ENCODE peak calls at places on chromosomes 13 and 19, in six cellular contexts. U is NAMALWA; E is activated CD4-positive, CD25-positive, alpha-beta regulatory T cell treated with anti-CD3 and anti-CD28 coated beads, Interleukin-2, amount 50 U/mL, for 72 hours; F is GDM1; X is midbrain; R is A549. B is an unnamed sample.

GRCh38 chr19:661427-662196 is 1.4 kb downstream of the RNF126 start:
- DNase-seq in U (peak), E (peak), F (no peak), X (no peak), R (no peak), B (no peak)

GRCh38 chr13:38419312-38419873 is 69.7 kb downstream of the UFM1 start:
- DNase-seq in U (no peak), E (no peak), F (no peak), X (no peak), R (no peak), B (no peak)

GRCh38 chr19:4640247-4641000 is 1.1 kb downstream of the TNFAIP8L1 start:
- DNase-seq in U (no peak), E (no peak), F (no peak), X (no peak), R (no peak), B (no peak)

GRCh38 chr19:44260343-44260681 is 626 bp downstream of the ZNF233 start:
- DNase-seq in U (no peak), E (no peak), F (no peak), X (no peak), R (no peak), B (no peak)

GRCh38 chr19:660793-661426 is 2.1 kb downstream of the RNF126 start:
- DNase-seq in U (no peak), E (no peak), F (no peak), X (no peak), R (no peak), B (peak)

GRCh38 chr19:355134-355533 is 10.5 kb upstream of the MIER2 start:
- DNase-seq in U (no peak), E (no peak), F (no peak), X (no peak), R (no peak), B (no peak)

GRCh38 chr13:44191504-44192171 is 182.0 kb upstream of the SERP2 start:
- DNase-seq in U (peak), E (no peak), F (no peak), X (peak), R (peak), B (no peak)

GRCh38 chr13:112325941-112326645 is 50.1 kb upstream of the SPACA7 start:
- DNase-seq in U (no peak), E (no peak), F (no peak), X (no peak), R (no peak), B (peak)

GRCh38 chr13:41837668-41838067 is 123.2 kb downstream of the VWA8 start:
- DNase-seq in U (peak), E (no peak), F (no peak), X (no peak), R (no peak), B (no peak)

GRCh38 chr19:30857388-30857787 is 485.2 kb downstream of the ZNF536 start:
- DNase-seq in U (no peak), E (no peak), F (no peak), X (no peak), R (no peak), B (no peak)

GRCh38 chr13:66353664-66354063 is 876.5 kb downstream of the PCDH9 start:
- DNase-seq in U (no peak), E (no peak), F (no peak), X (no peak), R (peak), B (no peak)

GRCh38 chr13:55199132-55199531 is 1941.6 kb upstream of the PRR20A start:
- DNase-seq in U (no peak), E (no peak), F (no peak), X (no peak), R (peak), B (no peak)

GRCh38 chr19:49684251-49684982 is 5.0 kb upstream of the ADM5 start:
- DNase-seq in U (peak), E (no peak), F (no peak), X (no peak), R (peak), B (no peak)

GRCh38 chr19:6273701-6274601 is 5.8 kb downstream of the MLLT1 start:
- DNase-seq in U (no peak), E (no peak), F (no peak), X (peak), R (no peak), B (peak)

GRCh38 chr13:43981091-43981490 is 101.4 kb downstream of the LACC1 start:
- DNase-seq in U (no peak), E (no peak), F (no peak), X (no peak), R (no peak), B (no peak)

GRCh38 chr13:49791753-49792549 is 531 bp downstream of the KPNA3 start:
- DNase-seq in U (peak), E (peak), F (peak), X (peak), R (peak), B (peak)

GRCh38 chr19:29850482-29850881 is 38.7 kb downstream of the CCNE1 start:
- DNase-seq in U (no peak), E (no peak), F (no peak), X (no peak), R (no peak), B (no peak)

GRCh38 chr13:104779311-104779710 is 1713.1 kb upstream of the SLC10A2 start:
- DNase-seq in U (no peak), E (no peak), F (no peak), X (no peak), R (no peak), B (no peak)

GRCh38 chr13:25494708-25495411 is 123.1 kb downstream of the ATP8A2 start:
- DNase-seq in U (no peak), E (no peak), F (no peak), X (no peak), R (no peak), B (no peak)

GRCh38 chr19:48064509-48064908 is 20.6 kb upstream of the CABP5 start:
- DNase-seq in U (no peak), E (no peak), F (no peak), X (no peak), R (no peak), B (no peak)

GRCh38 chr19:900302-901111 is 7.2 kb downstream of the RNU6-9 start:
- DNase-seq in U (no peak), E (no peak), F (no peak), X (no peak), R (peak), B (no peak)

GRCh38 chr13:51249767-51250741 is 27.9 kb downstream of the FAM124A start:
- DNase-seq in U (peak), E (no peak), F (no peak), X (peak), R (no peak), B (no peak)

GRCh38 chr13:113531041-113531873 is 40.7 kb upstream of the DCUN1D2 start:
- DNase-seq in U (no peak), E (no peak), F (no peak), X (no peak), R (no peak), B (no peak)

GRCh38 chr19:10634430-10634829 is 9.1 kb downstream of the SLC44A2 start:
- DNase-seq in U (no peak), E (no peak), F (no peak), X (no peak), R (no peak), B (no peak)

GRCh38 chr19:10836478-10837325 is 690 bp upstream of the TMED1 start:
- DNase-seq in U (no peak), E (peak), F (peak), X (no peak), R (peak), B (peak)

GRCh38 chr19:16040642-16041041 is 35.7 kb upstream of the TPM4 start:
- DNase-seq in U (no peak), E (no peak), F (no peak), X (no peak), R (peak), B (no peak)

GRCh38 chr13:87129602-87130300 is 541.4 kb upstream of the SLITRK5 start:
- DNase-seq in U (no peak), E (no peak), F (no peak), X (no peak), R (no peak), B (no peak)

GRCh38 chr13:37202264-37202663 is 96.8 kb upstream of the CSNK1A1L start:
- DNase-seq in U (no peak), E (no peak), F (no peak), X (no peak), R (no peak), B (no peak)

GRCh38 chr19:41570639-41571112 is 5.3 kb upstream of the CEACAM21 start:
- DNase-seq in U (peak), E (peak), F (peak), X (peak), R (peak), B (peak)

B was measured in heart right ventricle.